ENCODE peak calls at places on chromosomes 5 and 9, in eight cellular contexts. C is amygdala; Y is brain microvascular endothelial cell; R is left lung; W is iris pigment epithelial cell; E is GM12891; Q is lower lobe of right lung; U is activated naive CD4-positive, alpha-beta T cell. O is an unnamed sample.

GRCh38 chr5:141641634-141642278 is 5.0 kb downstream of the RELL2 start:
- DNase-seq in C (no peak), Y (peak; percentile 68), R (no peak), W (peak; percentile 84), E (no peak), Q (no peak), U (no peak), O (no peak)

GRCh38 chr5:57777174-57777581 is 294.6 kb upstream of the ACTBL2 start:
- DNase-seq in C (no peak), Y (no peak), R (no peak), W (no peak), E (no peak), Q (no peak), U (no peak), O (no peak)

GRCh38 chr5:73214921-73215490 is 42.0 kb downstream of the TMEM174 start:
- DNase-seq in C (no peak), Y (no peak), R (no peak), W (no peak), E (no peak), Q (no peak), U (no peak), O (no peak)

GRCh38 chr9:92671323-92671722 is 1.4 kb upstream of the IPPK start:
- DNase-seq in C (no peak), Y (peak; percentile 81), R (no peak), W (peak; percentile 91), E (no peak), Q (no peak), U (no peak), O (no peak)

GRCh38 chr5:66963559-66963971 is 233.0 kb downstream of the CD180 start:
- DNase-seq in C (no peak), Y (no peak), R (no peak), W (peak; percentile 75), E (no peak), Q (no peak), U (no peak), O (no peak)

GRCh38 chr5:178530526-178530925 is 59.7 kb downstream of the COL23A1 start:
- DNase-seq in C (no peak), Y (no peak), R (no peak), W (no peak), E (no peak), Q (no peak), U (no peak), O (no peak)

GRCh38 chr5:83377131-83377865 is 94.2 kb upstream of the VCAN start:
- DNase-seq in C (no peak), Y (peak; percentile 22), R (no peak), W (peak; percentile 41), E (no peak), Q (no peak), U (no peak), O (no peak)

GRCh38 chr9:125993423-125993935 is 246.3 kb downstream of the PBX3 start:
- DNase-seq in C (no peak), Y (no peak), R (peak; percentile 27), W (no peak), E (no peak), Q (peak; percentile 12), U (no peak), O (no peak)

GRCh38 chr5:153982206-153982605 is 56.5 kb downstream of the FAM114A2 start:
- DNase-seq in C (no peak), Y (no peak), R (no peak), W (no peak), E (no peak), Q (no peak), U (no peak), O (no peak)

GRCh38 chr5:39214912-39215709 is 4.3 kb downstream of the FYB1 start:
- DNase-seq in C (no peak), Y (no peak), R (no peak), W (no peak), E (no peak), Q (no peak), U (no peak), O (no peak)